ENCODE peak calls at places on chromosomes 6 and 20, in ten cellular contexts. W is mesothelial cell of epicardium; E is activated T-cell treated with anti-CD3 and anti-CD28 coated beads for 1 hour; P is epithelial cell of esophagus; M is effector memory CD8-positive, alpha-beta T cell; V is NCI-H1105; B is stimulated activated CD8-positive, alpha-beta memory T cell treated with anti-CD3 and anti-CD28 coated beads, Interleukin-7, amount 100 ng/mL, for 24 hours; I is NCI-H345; S is activated T-helper 2 cell treated with anti-CD3 and anti-CD28 coated beads, Interferon-gamma antibody, Interleukin-2, Interleukin-4, amounts not matched to agents 10 μg/mL and 5 μg/mL and 100 μg/mL, durations not matched to agents 14 hours and 24 hours and 36 hours; G is GM10248. Y is an unnamed sample.

GRCh38 chr20:62942456-62942855 is 4.5 kb downstream of the GID8 start:
- DNase-seq in W (no peak), E (no peak), P (no peak), M (no peak), V (no peak), B (no peak), I (no peak), S (no peak), G (no peak), Y (no peak)

GRCh38 chr6:53956068-53956711 is 155.1 kb upstream of the MLIP start:
- DNase-seq in W (no peak), E (no peak), P (peak), M (no peak), V (peak), B (no peak), I (peak), S (no peak), G (peak), Y (peak)

GRCh38 chr6:91291071-91291470 is 704.2 kb upstream of the MAP3K7 start:
- DNase-seq in W (no peak), E (no peak), P (no peak), M (no peak), V (no peak), B (no peak), I (no peak), S (no peak), G (no peak), Y (no peak)

GRCh38 chr20:24863356-24863755 is 85.7 kb upstream of the CST7 start:
- DNase-seq in W (no peak), E (no peak), P (no peak), M (no peak), V (no peak), B (no peak), I (no peak), S (no peak), G (no peak), Y (no peak)

GRCh38 chr6:111057074-111057752 is 30.1 kb upstream of the SLC16A10 start:
- DNase-seq in W (no peak), E (no peak), P (peak), M (no peak), V (peak), B (no peak), I (peak), S (no peak), G (peak), Y (peak)

GRCh38 chr6:131602913-131603312 is 25.1 kb downstream of the MED23 start:
- DNase-seq in W (no peak), E (no peak), P (peak), M (no peak), V (no peak), B (no peak), I (no peak), S (no peak), G (no peak), Y (no peak)

GRCh38 chr6:138963531-138963930 is 24.5 kb downstream of the REPS1 start:
- DNase-seq in W (no peak), E (no peak), P (no peak), M (no peak), V (no peak), B (no peak), I (no peak), S (no peak), G (no peak), Y (no peak)

GRCh38 chr20:23266530-23267398 is 83.8 kb upstream of the NXT1 start:
- DNase-seq in W (no peak), E (no peak), P (no peak), M (no peak), V (no peak), B (no peak), I (no peak), S (no peak), G (no peak), Y (no peak)

GRCh38 chr6:89008299-89008698 is 44.9 kb upstream of the RNGTT start:
- DNase-seq in W (no peak), E (no peak), P (no peak), M (no peak), V (no peak), B (no peak), I (no peak), S (no peak), G (no peak), Y (no peak)

GRCh38 chr6:136657629-136658028 is 107.4 kb upstream of the MAP7 start:
- DNase-seq in W (no peak), E (no peak), P (peak), M (no peak), V (no peak), B (no peak), I (no peak), S (no peak), G (no peak), Y (no peak)

GRCh38 chr6:82614518-82614917 is 250.9 kb downstream of the TPBG start:
- DNase-seq in W (no peak), E (no peak), P (no peak), M (no peak), V (no peak), B (no peak), I (no peak), S (no peak), G (no peak), Y (no peak)

GRCh38 chr6:151052021-151052646 is 186.6 kb downstream of the MTHFD1L start:
- DNase-seq in W (no peak), E (no peak), P (peak), M (no peak), V (no peak), B (no peak), I (no peak), S (no peak), G (no peak), Y (no peak)

GRCh38 chr6:161417712-161418457 is 144.0 kb upstream of the AGPAT4 start:
- DNase-seq in W (no peak), E (no peak), P (no peak), M (no peak), V (no peak), B (no peak), I (no peak), S (no peak), G (no peak), Y (no peak)

GRCh38 chr6:134111062-134111677 is 58.7 kb upstream of the SLC2A12 start:
- DNase-seq in W (no peak), E (no peak), P (peak), M (peak), V (no peak), B (no peak), I (peak), S (no peak), G (peak), Y (peak)

GRCh38 chr6:167906899-167907298 is 80.2 kb downstream of the AFDN start:
- DNase-seq in W (no peak), E (no peak), P (peak), M (no peak), V (no peak), B (no peak), I (no peak), S (no peak), G (no peak), Y (no peak)

GRCh38 chr20:6959900-6960312 is 192.4 kb downstream of the BMP2 start:
- DNase-seq in W (no peak), E (no peak), P (peak), M (no peak), V (no peak), B (no peak), I (no peak), S (no peak), G (no peak), Y (no peak)

GRCh38 chr20:37823276-37823980 is 79.5 kb upstream of the VSTM2L start:
- DNase-seq in W (no peak), E (no peak), P (peak), M (no peak), V (no peak), B (no peak), I (no peak), S (no peak), G (no peak), Y (peak)

GRCh38 chr6:17045581-17046322 is 56.1 kb upstream of the STMND1 start:
- DNase-seq in W (no peak), E (no peak), P (no peak), M (no peak), V (no peak), B (no peak), I (no peak), S (no peak), G (no peak), Y (no peak)

GRCh38 chr6:84771732-84772131 is 7.3 kb upstream of the TBX18 start:
- DNase-seq in W (no peak), E (no peak), P (no peak), M (no peak), V (no peak), B (no peak), I (no peak), S (no peak), G (no peak), Y (no peak)

GRCh38 chr6:154252676-154253075 is 103.9 kb downstream of the IPCEF1 start:
- DNase-seq in W (no peak), E (no peak), P (no peak), M (no peak), V (no peak), B (no peak), I (no peak), S (no peak), G (no peak), Y (no peak)

GRCh38 chr6:17851001-17851719 is 136.3 kb downstream of the KIF13A start:
- DNase-seq in W (no peak), E (no peak), P (no peak), M (no peak), V (no peak), B (no peak), I (no peak), S (no peak), G (no peak), Y (no peak)

GRCh38 chr20:33838035-33838864 is 27.1 kb downstream of the CHMP4B start:
- DNase-seq in W (no peak), E (no peak), P (peak), M (no peak), V (no peak), B (no peak), I (no peak), S (no peak), G (no peak), Y (no peak)

GRCh38 chr6:40957616-40958492 is 81.2 kb downstream of the UNC5CL start:
- DNase-seq in W (no peak), E (no peak), P (peak), M (no peak), V (no peak), B (no peak), I (no peak), S (no peak), G (no peak), Y (no peak)

GRCh38 chr20:19756756-19757486 is 1.1 kb upstream of the RIN2 start:
- DNase-seq in W (no peak), E (no peak), P (no peak), M (no peak), V (peak), B (no peak), I (peak), S (no peak), G (no peak), Y (no peak)

GRCh38 chr6:125188037-125188436 is 34.5 kb downstream of the TPD52L1 start:
- DNase-seq in W (no peak), E (no peak), P (no peak), M (no peak), V (no peak), B (no peak), I (no peak), S (no peak), G (no peak), Y (no peak)

GRCh38 chr20:50363479-50363878 is 146.7 kb upstream of the PTPN1 start:
- DNase-seq in W (no peak), E (no peak), P (no peak), M (no peak), V (no peak), B (no peak), I (no peak), S (no peak), G (no peak), Y (no peak)